ENCODE peak calls at places on chromosomes 13 and 19, in four cellular contexts. M is stimulated activated CD8-positive, alpha-beta memory T cell treated with anti-CD3 and anti-CD28 coated beads, Interleukin-4, amount 100 ng/mL, for 24 hours; W is IMR-90; S is ovary. Y is an unnamed sample.

GRCh38 chr19:37905936-37906867 is at the start of gene WDR87:
- DNase-seq in W (no peak), M (peak; percentile 38), S (no peak), Y (no peak)

GRCh38 chr13:30907167-30907761 is 1.2 kb downstream of the MEDAG start:
- DNase-seq in M (no peak), W (peak; percentile 51), S (peak; percentile 44), Y (peak; percentile 54)

GRCh38 chr13:52449323-52450011 is 967 bp downstream of the VPS36 start:
- DNase-seq in M (no peak), S (no peak), W (no peak), Y (no peak)

GRCh38 chr19:928471-929259 is 2.8 kb downstream of the ARID3A start:
- DNase-seq in W (no peak), M (no peak), S (no peak), Y (no peak)

GRCh38 chr13:70732611-70733010 is 624.4 kb upstream of the KLHL1 start:
- DNase-seq in S (no peak), M (no peak), W (no peak), Y (no peak)

GRCh38 chr13:102873653-102874052 is 27.8 kb downstream of the ERCC5 start:
- DNase-seq in W (no peak), S (no peak), M (no peak), Y (no peak)

GRCh38 chr13:77697208-77698103 is at the start of gene SLAIN1:
- DNase-seq in W (peak; percentile 5), S (peak; percentile 76), M (peak; percentile 71), Y (no peak)

GRCh38 chr19:35869327-35870123 is 1.2 kb downstream of the APLP1 start:
- DNase-seq in S (peak; percentile 61), W (peak; percentile 61), M (peak; percentile 73), Y (no peak)

GRCh38 chr19:37867831-37868230 is 38.6 kb downstream of the WDR87 start:
- DNase-seq in W (peak; percentile 82), M (no peak), S (no peak), Y (no peak)

GRCh38 chr13:73385848-73386247 is 327.0 kb downstream of the KLF5 start:
- DNase-seq in W (no peak), S (no peak), M (no peak), Y (no peak)

GRCh38 chr13:86403213-86403612 is 604.0 kb upstream of the SLITRK6 start:
- DNase-seq in S (no peak), M (no peak), W (no peak), Y (no peak)

GRCh38 chr13:91904597-91904996 is 506.2 kb downstream of the GPC5 start:
- DNase-seq in W (no peak), M (no peak), S (no peak), Y (no peak)

GRCh38 chr13:109773276-109773675 is 13.1 kb downstream of the IRS2 start:
- DNase-seq in S (no peak), W (no peak), M (no peak), Y (no peak)

GRCh38 chr13:110562696-110563462 is 1.4 kb upstream of the RAB20 start:
- DNase-seq in S (no peak), W (no peak), M (no peak), Y (no peak)

GRCh38 chr13:44307844-44308243 is 65.8 kb upstream of the SERP2 start:
- DNase-seq in W (no peak), S (no peak), M (no peak), Y (no peak)

GRCh38 chr13:62483774-62484173 is 1068.1 kb upstream of the PCDH20 start:
- DNase-seq in S (no peak), M (no peak), W (peak; percentile 7), Y (no peak)

GRCh38 chr19:35124098-35125060 is 8.8 kb downstream of the FXYD3 start:
- DNase-seq in M (peak; percentile 80), S (peak; percentile 94), W (peak; percentile 86), Y (peak; percentile 57)

GRCh38 chr13:70964124-70964523 is 855.9 kb upstream of the KLHL1 start:
- DNase-seq in S (no peak), W (no peak), M (no peak), Y (no peak)

GRCh38 chr13:30159446-30159839 is 147.9 kb downstream of the KATNAL1 start:
- DNase-seq in S (no peak), M (peak; percentile 38), W (peak; percentile 94), Y (peak; percentile 89)

GRCh38 chr13:25796474-25796873 is 255.3 kb downstream of the SHISA2 start:
- DNase-seq in S (no peak), W (no peak), M (no peak), Y (no peak)

GRCh38 chr13:114145722-114146121 is 13.3 kb upstream of the RASA3 start:
- DNase-seq in S (no peak), W (no peak), M (no peak), Y (no peak)

GRCh38 chr13:71513414-71514063 is 353.5 kb downstream of the DACH1 start:
- DNase-seq in M (no peak), S (no peak), W (no peak), Y (no peak)

GRCh38 chr13:39976481-39976880 is 321.0 kb downstream of the COG6 start:
- DNase-seq in W (no peak), M (no peak), S (no peak), Y (no peak)

GRCh38 chr13:101140087-101140770 is 276.1 kb downstream of the NALCN start:
- DNase-seq in S (no peak), W (no peak), M (no peak), Y (no peak)

GRCh38 chr19:49213791-49214190 is 56.2 kb downstream of the TRPM4 start:
- DNase-seq in M (no peak), W (no peak), S (no peak), Y (no peak)

GRCh38 chr13:44197791-44198770 is 175.5 kb upstream of the SERP2 start:
- DNase-seq in S (no peak), M (no peak), W (peak; percentile 17), Y (no peak)

GRCh38 chr19:44207126-44207803 is 5.1 kb upstream of the ZNF227 start:
- DNase-seq in S (peak; percentile 88), M (peak; percentile 68), W (peak; percentile 93), Y (peak; percentile 67)

GRCh38 chr19:4233282-4233853 is 4.0 kb downstream of the EBI3 start:
- DNase-seq in S (peak; percentile 66), M (peak; percentile 57), W (peak; percentile 8), Y (no peak)

GRCh38 chr13:86464193-86464592 is 665.0 kb upstream of the SLITRK6 start:
- DNase-seq in W (no peak), M (no peak), S (no peak), Y (no peak)

GRCh38 chr13:63307239-63307638 is 1891.6 kb upstream of the PCDH20 start:
- DNase-seq in M (no peak), W (no peak), S (no peak), Y (no peak)

GRCh38 chr13:20673711-20674110 is 29.8 kb upstream of the IL17D start:
- DNase-seq in S (no peak), M (no peak), W (no peak), Y (no peak)

GRCh38 chr13:38520041-38520440 is 166.8 kb upstream of the FREM2 start:
- DNase-seq in M (no peak), S (no peak), W (no peak), Y (no peak)

GRCh38 chr19:36488816-36489138 is 584 bp downstream of the ZNF566 start:
- DNase-seq in S (no peak), M (peak; percentile 16), W (no peak), Y (no peak)

GRCh38 chr19:30281903-30282302 is 90.3 kb upstream of the ZNF536 start:
- DNase-seq in S (no peak), W (no peak), M (no peak), Y (no peak)

GRCh38 chr13:57988276-57988675 is 356.7 kb downstream of the PCDH17 start:
- DNase-seq in M (no peak), W (no peak), S (no peak), Y (no peak)

GRCh38 chr19:14003279-14004051 is 2.7 kb downstream of the RFX1 start:
- DNase-seq in S (no peak), W (no peak), M (no peak), Y (no peak)

Y was measured in brain pericyte.